ENCODE peak calls at places on chromosomes 13 and 19, in six cellular contexts. E, L, F, X, I and S are unnamed samples.

GRCh38 chr19:2478324-2478755 is 2.4 kb downstream of the GADD45B start:
- DNase-seq in F (peak; percentile 87), X (peak; percentile 42), E (peak; percentile 92), I (peak; percentile 53), L (peak; percentile 76), S (no peak)

GRCh38 chr19:41321600-41322270 is 11.8 kb downstream of the CCDC97 start:
- DNase-seq in I (no peak), L (peak; percentile 80), F (no peak), E (no peak), X (peak; percentile 50), S (no peak)

GRCh38 chr13:36323951-36324566 is 22.1 kb downstream of the SPART start:
- DNase-seq in F (no peak), X (no peak), L (no peak), E (no peak), I (no peak), S (no peak)

GRCh38 chr13:68190826-68191225 is 960.7 kb upstream of the PCDH9 start:
- DNase-seq in I (no peak), F (no peak), E (no peak), L (no peak), X (no peak), S (no peak)

GRCh38 chr13:108595416-108596257 is 33.8 kb upstream of the MYO16 start:
- DNase-seq in X (no peak), L (peak; percentile 32), F (no peak), E (no peak), I (no peak), S (no peak)

GRCh38 chr13:77429320-77430142 is 102.6 kb upstream of the MYCBP2 start:
- DNase-seq in E (no peak), F (no peak), L (no peak), X (no peak), I (no peak), S (no peak)

GRCh38 chr13:111370147-111370546 is 49.7 kb downstream of the TEX29 start:
- DNase-seq in X (no peak), L (no peak), E (no peak), I (no peak), F (no peak), S (no peak)

GRCh38 chr13:51955841-51956603 is 55.2 kb downstream of the ATP7B start:
- DNase-seq in L (no peak), X (no peak), E (no peak), F (no peak), I (no peak), S (no peak)

GRCh38 chr13:36787181-36787580 is 31.8 kb upstream of the RFXAP start:
- DNase-seq in E (no peak), L (no peak), F (no peak), X (no peak), I (no peak), S (no peak)

GRCh38 chr19:38122402-38123093 is 101.5 kb downstream of the DPF1 start:
- DNase-seq in X (no peak), L (no peak), I (no peak), E (no peak), F (no peak), S (no peak)

GRCh38 chr13:38543561-38543960 is 143.3 kb upstream of the FREM2 start:
- DNase-seq in L (no peak), I (no peak), E (no peak), F (no peak), X (no peak), S (no peak)

GRCh38 chr19:4328243-4328990 is 10.2 kb downstream of the STAP2 start:
- DNase-seq in L (peak; percentile 98), E (peak; percentile 96), X (peak; percentile 90), F (peak; percentile 96), I (peak; percentile 74), S (peak; percentile 92)

GRCh38 chr19:56333506-56333905 is 18.9 kb upstream of the ZSCAN5A start:
- DNase-seq in E (no peak), L (peak; percentile 48), X (no peak), I (no peak), F (no peak), S (peak; percentile 29)

GRCh38 chr13:43880451-43880850 is 747 bp downstream of the LACC1 start:
- DNase-seq in L (no peak), F (no peak), I (no peak), X (no peak), E (no peak), S (no peak)

GRCh38 chr19:2720777-2721569 is at the start of gene DIRAS1:
- DNase-seq in F (no peak), L (peak; percentile 60), I (no peak), X (no peak), E (no peak), S (no peak)

GRCh38 chr19:12484011-12484370 is 625 bp downstream of the ZNF709 start:
- DNase-seq in E (no peak), I (no peak), X (no peak), F (no peak), L (no peak), S (no peak)

GRCh38 chr13:98842858-98843481 is 90.5 kb upstream of the SLC15A1 start:
- DNase-seq in L (peak; percentile 86), I (no peak), F (peak; percentile 76), X (peak; percentile 68), E (peak; percentile 80), S (peak; percentile 61)

GRCh38 chr13:100707818-100708740 is 33.5 kb upstream of the TMTC4 start:
- DNase-seq in X (no peak), L (no peak), E (no peak), F (no peak), I (no peak), S (no peak)

GRCh38 chr19:10769533-10770491 is 51.9 kb downstream of the DNM2 start:
- DNase-seq in F (no peak), L (peak; percentile 50), E (no peak), X (peak; percentile 83), I (no peak), S (no peak)

GRCh38 chr19:17125728-17126677 is 50.4 kb downstream of the MYO9B start:
- DNase-seq in X (peak; percentile 71), L (no peak), I (no peak), F (peak; percentile 86), E (peak; percentile 94), S (no peak)
- H3K4me3 ChIP-seq in X (no peak overlapping the region), L (no peak overlapping the region), I (no peak overlapping the region), F (no peak overlapping the region), E (peak overlapping the region; percentile 32), S (no peak overlapping the region)

DNA sequence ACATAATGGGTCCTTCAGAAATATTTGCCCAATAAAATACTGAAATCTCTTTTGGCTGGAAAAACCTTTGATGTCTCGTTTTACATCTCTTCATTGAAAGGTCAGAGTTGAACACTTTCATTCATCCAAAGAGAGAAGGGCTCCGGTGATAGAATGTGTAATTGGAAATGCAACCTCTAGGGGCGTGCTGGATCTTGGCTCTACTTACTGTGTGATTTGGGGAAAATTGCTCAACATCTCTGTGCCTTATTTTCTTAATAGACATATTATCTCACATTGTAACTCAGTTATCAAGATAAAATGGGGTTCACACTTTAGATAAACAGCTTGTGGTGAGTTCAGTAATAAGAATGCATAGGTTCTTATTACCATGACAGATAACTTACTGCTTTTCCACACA is 1444.1 kb downstream of the SLITRK5 start:
- DNase-seq in E (no peak), F (no peak), X (no peak), L (peak; percentile 2), I (no peak), S (no peak)
- TF ChIP-seq CTCF in E (no peak), F (peak; percentile 5), X (peak; percentile 13), L (peak; percentile 47), I (no peak), S (no peak)

GRCh38 chr19:48750351-48750750 is 2.1 kb downstream of the FUT1 start:
- DNase-seq in X (no peak), F (no peak), E (no peak), L (no peak), I (no peak), S (no peak)

GRCh38 chr19:48750771-48751504 is 1.5 kb downstream of the FUT1 start:
- DNase-seq in E (no peak), F (no peak), L (no peak), I (no peak), X (no peak), S (no peak)

GRCh38 chr19:48751835-48752510 is 468 bp downstream of the FUT1 start:
- DNase-seq in L (peak; percentile 46), E (no peak), I (no peak), F (no peak), X (no peak), S (no peak)

GRCh38 chr19:48754950-48755645 is at the start of gene FGF21:
- DNase-seq in X (no peak), L (no peak), F (no peak), E (no peak), I (no peak), S (no peak)

GRCh38 chr19:48752511-48753365 is at the start of gene FUT1:
- DNase-seq in L (peak; percentile 89), E (no peak), F (peak; percentile 90), X (peak; percentile 84), I (no peak), S (no peak)
- H3K4me3 ChIP-seq in L (peak within 1 kb of the TSS; percentile 87), E (peak within 1 kb of the TSS; percentile 47), F (peak within 1 kb of the TSS; percentile 56), X (peak within 1 kb of the TSS; percentile 33), I (peak within 1 kb of the TSS; percentile 60), S (peak within 1 kb of the TSS; percentile 45)

GRCh38 chr19:32138416-32138815 is 207.0 kb upstream of the ZNF507 start:
- DNase-seq in E (no peak), F (no peak), I (no peak), X (no peak), L (no peak), S (no peak)
- TF ChIP-seq CTCF in E (no peak), F (no peak), I (no peak), X (no peak), L (peak; percentile 48), S (no peak)